ENCODE peak calls at places on chromosomes 2 and 18, in five cellular contexts. I, V, H, J and D are unnamed samples. For H3K4me1, the result is how much of the 10 kb centered on the place peaks cover.

GRCh38 chr2:181678744-181679543 is 1.4 kb downstream of the NEUROD1 start:
- DNase-seq in I (no peak), V (no peak), H (no peak), J (no peak), D (no peak)

GRCh38 chr2:20557635-20558034 is 93.3 kb downstream of the HS1BP3 start:
- DNase-seq in I (no peak), V (no peak), H (no peak), J (peak), D (no peak)

GRCh38 chr2:174776223-174776622 is 12.0 kb upstream of the CHRNA1 start:
- DNase-seq in I (no peak), V (no peak), H (no peak), J (no peak), D (no peak)

GRCh38 chr2:168192839-168193616 is 54.4 kb downstream of the STK39 start:
- DNase-seq in I (no peak), V (no peak), H (no peak), J (no peak), D (no peak)

GRCh38 chr2:169047253-169048250 is 16.4 kb upstream of the ABCB11 start:
- DNase-seq in I (no peak), V (no peak), H (no peak), J (no peak), D (no peak)

GRCh38 chr18:59823611-59824195 is 76.1 kb upstream of the PMAIP1 start:
- DNase-seq in I (peak), V (peak), H (peak), J (peak), D (peak)

GRCh38 chr18:69580107-69580506 is 179.4 kb downstream of the DOK6 start:
- DNase-seq in I (no peak), V (no peak), H (no peak), J (no peak), D (no peak)

GRCh38 chr2:230751062-230751461 is 38.4 kb downstream of the CAB39 start:
- DNase-seq in I (no peak), V (no peak), H (no peak), J (no peak), D (no peak)

GRCh38 chr18:56637897-56638231 is 528 bp downstream of the TXNL1 start:
- DNase-seq in I (peak), V (no peak), H (no peak), J (no peak), D (no peak)

GRCh38 chr18:66346833-66347595 is 256.9 kb downstream of the CDH19 start:
- DNase-seq in I (no peak), V (no peak), H (no peak), J (no peak), D (no peak)

GRCh38 chr2:16664052-16664731 is 1.4 kb downstream of the CYRIA start:
- DNase-seq in I (no peak), V (no peak), H (peak), J (peak), D (peak)

GRCh38 chr2:12666445-12666844 is 50.3 kb upstream of the TRIB2 start:
- DNase-seq in I (no peak), V (no peak), H (no peak), J (no peak), D (no peak)

GRCh38 chr2:231708773-231709635 is 679 bp downstream of the PTMA start:
- DNase-seq in I (peak), V (peak), H (peak), J (peak), D (peak)

GRCh38 chr2:190587106-190587505 is 52.6 kb upstream of the NEMP2 start:
- DNase-seq in I (no peak), V (no peak), H (no peak), J (no peak), D (no peak)

GRCh38 chr2:162085090-162085891 is 11.3 kb upstream of the DPP4 start:
- DNase-seq in I (no peak), V (no peak), H (no peak), J (no peak), D (no peak)

GRCh38 chr2:95044598-95044997 is 19.1 kb downstream of the MAL start:
- DNase-seq in I (no peak), V (peak), H (no peak), J (no peak), D (no peak)

GRCh38 chr2:136764397-136765255 is 719 bp upstream of the THSD7B start:
- DNase-seq in I (no peak), V (no peak), H (no peak), J (no peak), D (no peak)

GRCh38 chr2:122737429-122738077 is 982.1 kb downstream of the TSN start:
- DNase-seq in I (no peak), V (no peak), H (no peak), J (no peak), D (no peak)

GRCh38 chr2:188369365-188369764 is 77.7 kb downstream of the GULP1 start:
- DNase-seq in I (no peak), V (peak), H (peak), J (peak), D (no peak)

GRCh38 chr2:173972636-173973035 is 7.5 kb upstream of the SP3 start:
- DNase-seq in I (no peak), V (no peak), H (no peak), J (no peak), D (no peak)

GRCh38 chr2:64114063-64114911 is 29.9 kb downstream of the PELI1 start:
- DNase-seq in I (no peak), V (no peak), H (peak), J (no peak), D (no peak)

GRCh38 chr2:64112016-64112415 is 32.2 kb downstream of the PELI1 start:
- DNase-seq in I (no peak), V (no peak), H (no peak), J (no peak), D (no peak)

GRCh38 chr2:64111426-64111825 is 32.8 kb downstream of the PELI1 start:
- DNase-seq in I (no peak), V (no peak), H (no peak), J (no peak), D (no peak)

GRCh38 chr2:64115808-64116598 is 28.2 kb downstream of the PELI1 start:
- DNase-seq in I (no peak), V (no peak), H (no peak), J (no peak), D (no peak)

GRCh38 chr2:64114912-64115277 is 29.3 kb downstream of the PELI1 start:
- DNase-seq in I (no peak), V (no peak), H (no peak), J (no peak), D (no peak)
- H3K4me1 ChIP-seq in I (half or more), V (half or more), H (half or more), J (half or more), D (under half)

GRCh38 chr2:23649819-23650218 is 264.8 kb downstream of the KLHL29 start:
- DNase-seq in I (no peak), V (no peak), H (no peak), J (no peak), D (no peak)

GRCh38 chr2:23649285-23649684 is 264.3 kb downstream of the KLHL29 start:
- DNase-seq in I (no peak), V (no peak), H (no peak), J (no peak), D (no peak)

GRCh38 chr2:23651187-23651983 is 266.4 kb downstream of the KLHL29 start:
- DNase-seq in I (no peak), V (no peak), H (no peak), J (no peak), D (no peak)

GRCh38 chr2:23645181-23645808 is 260.3 kb downstream of the KLHL29 start:
- DNase-seq in I (no peak), V (no peak), H (no peak), J (no peak), D (no peak)

GRCh38 chr2:23647563-23647962 is 262.6 kb downstream of the KLHL29 start:
- DNase-seq in I (no peak), V (no peak), H (no peak), J (no peak), D (no peak)
- H3K27ac ChIP-seq in I (no peak), V (no peak), H (no peak), J (no peak), D (no peak)

DNA sequence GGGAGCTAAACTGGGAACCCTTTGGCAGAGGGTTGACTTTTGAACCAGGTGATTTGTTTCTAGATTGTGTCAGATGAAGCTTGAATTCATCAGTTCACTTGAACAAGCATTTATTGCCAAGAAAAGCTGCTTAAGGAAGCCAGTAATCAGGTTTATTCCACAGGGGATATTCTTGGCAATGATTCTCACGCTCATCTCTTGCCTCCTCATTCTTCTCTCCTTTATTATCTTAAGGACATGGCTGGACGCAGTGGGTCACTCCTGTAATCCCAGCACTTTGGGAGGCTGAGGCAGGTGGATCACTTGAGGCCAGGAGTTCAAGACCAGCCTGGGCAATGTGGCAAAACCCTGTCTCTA is 100.9 kb downstream of the ALPK2 start:
- DNase-seq in I (no peak), V (no peak), H (no peak), J (no peak), D (no peak)
- TF ChIP-seq POLR2A in I (no peak), V (no peak), H (no peak), J (no peak), D (no peak)

GRCh38 chr2:101763496-101764333 is 66.2 kb downstream of the MAP4K4 start:
- DNase-seq in I (no peak), V (no peak), H (no peak), J (no peak), D (no peak)
- H3K4me1 ChIP-seq in I (half or more), V (half or more), H (under half), J (half or more), D (under half)

GRCh38 chr2:223744580-223744979 is 92.8 kb downstream of the AP1S3 start:
- DNase-seq in I (no peak), V (no peak), H (no peak), J (no peak), D (no peak)
- H3K27ac ChIP-seq in I (no peak), V (no peak), H (no peak), J (no peak), D (no peak)

GRCh38 chr2:201130524-201131186 is 14.7 kb downstream of the CFLAR start:
- DNase-seq in I (no peak), V (no peak), H (no peak), J (no peak), D (no peak)
- TF ChIP-seq POLR2A in I (no peak), V (no peak), H (no peak), J (no peak), D (no peak)

GRCh38 chr2:197205590-197206215 is 104.9 kb downstream of the ANKRD44 start:
- DNase-seq in I (no peak), V (peak), H (no peak), J (no peak), D (no peak)

GRCh38 chr2:197207608-197208007 is 103.0 kb downstream of the ANKRD44 start:
- DNase-seq in I (no peak), V (no peak), H (no peak), J (no peak), D (no peak)

GRCh38 chr2:197207106-197207505 is 103.5 kb downstream of the ANKRD44 start:
- DNase-seq in I (no peak), V (no peak), H (no peak), J (no peak), D (no peak)

GRCh38 chr2:197201874-197202273 is 108.7 kb downstream of the ANKRD44 start:
- DNase-seq in I (no peak), V (no peak), H (no peak), J (no peak), D (no peak)

GRCh38 chr2:197204855-197205254 is 105.7 kb downstream of the ANKRD44 start:
- DNase-seq in I (no peak), V (no peak), H (no peak), J (no peak), D (no peak)
- H3K4me1 ChIP-seq in I (under half), V (half or more), H (under half), J (under half), D (under half)

GRCh38 chr2:10369269-10370255 is 66.9 kb downstream of the HPCAL1 start:
- DNase-seq in I (no peak), V (peak), H (peak), J (no peak), D (no peak)

GRCh38 chr2:10368491-10369231 is 66.0 kb downstream of the HPCAL1 start:
- DNase-seq in I (no peak), V (peak), H (peak), J (no peak), D (peak)

GRCh38 chr2:10363861-10364610 is 61.3 kb downstream of the HPCAL1 start:
- DNase-seq in I (no peak), V (no peak), H (no peak), J (no peak), D (no peak)

GRCh38 chr2:10367472-10368439 is 65.1 kb downstream of the HPCAL1 start:
- DNase-seq in I (no peak), V (no peak), H (no peak), J (no peak), D (no peak)

DNA sequence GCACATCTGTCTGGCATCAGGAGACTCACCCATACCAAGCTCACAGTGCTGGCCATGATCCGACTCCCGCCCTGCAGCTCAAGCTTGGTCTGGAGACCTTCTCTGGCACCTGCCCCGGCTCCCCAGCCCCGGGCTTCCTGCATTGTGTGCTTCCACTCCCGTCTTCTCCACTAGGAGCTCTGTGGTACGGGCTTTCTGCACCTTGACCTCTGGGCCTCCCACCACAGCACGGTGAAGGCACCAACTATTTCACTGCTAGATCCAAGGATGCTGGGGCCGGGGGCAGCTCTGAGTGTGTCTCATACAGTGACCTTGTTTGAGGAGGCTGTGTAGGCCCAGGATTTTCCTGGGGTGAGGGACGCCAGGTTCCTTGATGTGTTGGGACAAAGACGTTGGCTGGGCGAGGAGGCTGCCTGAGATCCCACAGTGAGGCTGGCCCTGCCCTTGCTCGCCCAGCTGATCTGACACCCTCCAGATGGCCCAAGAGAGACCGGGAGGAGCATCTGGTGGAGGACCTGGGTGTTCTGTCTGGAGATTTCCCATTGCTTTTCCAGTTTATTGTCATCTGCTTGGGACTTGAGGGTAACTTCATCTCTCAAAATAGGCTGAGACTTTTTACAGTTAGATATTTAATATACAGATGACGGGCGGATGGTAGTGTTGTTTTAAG is 64.0 kb downstream of the HPCAL1 start:
- DNase-seq in I (no peak), V (no peak), H (no peak), J (no peak), D (no peak)
- H3K27ac ChIP-seq in I (no peak), V (peak), H (peak), J (no peak), D (no peak)

DNA sequence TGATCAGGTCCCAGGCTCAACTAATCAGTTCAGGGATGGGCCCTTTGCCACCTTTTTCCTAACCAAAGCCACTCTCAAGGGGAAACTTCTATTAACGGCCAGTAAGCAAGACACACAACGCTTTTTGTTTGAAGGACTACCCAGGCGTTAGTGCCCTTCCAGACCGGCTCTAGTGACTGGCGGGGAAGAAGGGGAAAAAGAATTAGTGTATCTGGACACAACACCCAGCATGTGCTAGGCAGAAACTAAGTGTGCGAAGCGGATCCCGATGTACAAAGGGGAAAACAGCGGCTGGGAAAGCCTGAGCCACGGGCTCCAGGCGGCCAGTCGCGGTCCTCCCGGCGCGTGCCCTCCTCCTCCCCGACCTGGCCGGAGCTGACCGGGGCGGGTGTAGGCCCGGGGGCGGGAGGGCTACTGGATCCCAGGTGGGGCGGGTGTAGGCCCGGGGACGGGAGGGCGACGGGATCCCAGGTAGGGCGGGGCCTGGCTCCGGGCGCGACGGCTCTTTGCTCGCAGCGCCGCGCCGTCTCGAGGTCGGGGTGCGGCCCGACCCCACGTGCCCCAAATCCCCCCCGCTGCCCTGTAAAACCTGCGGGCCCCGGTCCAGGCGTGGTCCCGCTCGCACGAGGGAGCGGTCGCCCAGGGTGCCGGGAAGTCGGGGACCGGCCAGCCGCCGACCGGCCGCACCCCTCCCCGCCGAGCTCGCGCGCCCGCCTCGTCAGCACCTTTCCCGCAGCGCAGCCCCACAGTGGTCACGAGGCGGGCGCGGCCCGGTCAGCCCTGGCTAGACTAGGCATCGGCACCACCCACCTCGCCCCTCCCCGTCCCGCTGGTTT is 48.8 kb downstream of the C2orf42 start:
- DNase-seq in I (no peak), V (peak), H (no peak), J (no peak), D (no peak)
- TF ChIP-seq POLR2A in I (peak), V (peak), H (peak), J (peak), D (peak)